ENCODE peak calls at places on chromosomes 2 and 18, in six cellular contexts. K is colonic mucosa, I is Caco-2, E is Kasumi-1, X is T-helper 17 cell, A is DMS153. V is an unnamed sample.

GRCh38 chr2:27689424-27689823 is 25.7 kb downstream of the SLC4A1AP start:
- DNase-seq in X (no peak), I (no peak), A (no peak), E (no peak), K (no peak), V (no peak)

GRCh38 chr2:174577967-174578589 is 19.5 kb downstream of the WIPF1 start:
- DNase-seq in X (no peak), E (peak), A (no peak), I (no peak), K (no peak), V (no peak)

GRCh38 chr18:10315542-10315941 is 138.9 kb upstream of the APCDD1 start:
- DNase-seq in K (no peak), X (no peak), A (no peak), I (no peak), E (peak), V (no peak)

GRCh38 chr2:174522553-174522952 is 35.7 kb upstream of the GPR155 start:
- DNase-seq in I (no peak), A (peak), X (no peak), E (peak), K (no peak), V (no peak)

GRCh38 chr2:118844261-118845004 is 3.0 kb downstream of the EN1 start:
- DNase-seq in K (no peak), A (no peak), E (no peak), I (peak), X (no peak), V (no peak)

GRCh38 chr18:13621886-13622619 is 104.3 kb downstream of the FAM210A start:
- DNase-seq in I (no peak), A (no peak), E (no peak), K (no peak), X (no peak), V (no peak)

GRCh38 chr2:101063352-101063751 is 61.3 kb downstream of the RPL31 start:
- DNase-seq in I (no peak), K (no peak), X (no peak), A (no peak), E (no peak), V (no peak)

GRCh38 chr18:46627136-46627535 is 29.9 kb downstream of the LOXHD1 start:
- DNase-seq in K (no peak), A (no peak), I (no peak), X (no peak), E (no peak), V (no peak)

GRCh38 chr18:58402247-58402646 is 226.6 kb downstream of the ALPK2 start:
- DNase-seq in X (no peak), I (no peak), K (no peak), A (no peak), E (no peak), V (no peak)

GRCh38 chr18:12310762-12311161 is 2.7 kb downstream of the TUBB6 start:
- DNase-seq in I (no peak), K (no peak), A (no peak), E (no peak), X (no peak), V (no peak)

GRCh38 chr2:159290289-159290907 is 3.9 kb upstream of the WDSUB1 start:
- DNase-seq in X (no peak), K (peak), I (no peak), A (peak), E (peak), V (peak)

GRCh38 chr18:65988972-65989371 is 238.2 kb downstream of the CDH7 start:
- DNase-seq in I (no peak), A (no peak), X (no peak), K (no peak), E (no peak), V (no peak)

GRCh38 chr2:239252433-239253200 is 148.2 kb downstream of the HDAC4 start:
- DNase-seq in I (no peak), K (no peak), X (no peak), A (no peak), E (peak), V (no peak)

GRCh38 chr2:53767405-53768232 is at the start of gene CHAC2:
- DNase-seq in I (peak), X (peak), E (peak), A (peak), K (peak), V (peak)

V was measured in HuH-7.5.